ENCODE peak calls at places on chromosomes 5 and 9, in nine cellular contexts. C is foreskin keratinocyte, J is heart right ventricle, A is heart left ventricle, T is RWPE1, F is IMR-90, K is body of pancreas, Z is right cardiac atrium, Y is aorta. X is an unnamed sample.

GRCh38 chr9:21555911-21556310 is 73.8 kb upstream of the IFNE start:
- DNase-seq in Y (no peak), F (no peak), A (no peak), K (no peak), T (no peak), C (no peak), Z (no peak), J (no peak), X (no peak)

GRCh38 chr9:34454571-34455065 is 3.8 kb downstream of the FAM219A start:
- DNase-seq in Y (no peak), J (peak; percentile 64), Z (peak; percentile 57), K (no peak), F (peak; percentile 67), C (peak; percentile 71), T (peak; percentile 55), A (peak; percentile 59), X (no peak)

GRCh38 chr9:114080773-114081440 is 2.8 kb upstream of the AMBP start:
- DNase-seq in C (no peak), Z (no peak), F (no peak), Y (no peak), T (no peak), J (no peak), K (peak; percentile 71), A (no peak), X (no peak)

GRCh38 chr9:94082553-94082952 is 1.7 kb upstream of the PTPDC1 start:
- DNase-seq in K (no peak), J (no peak), C (no peak), Y (no peak), F (no peak), A (no peak), T (no peak), Z (no peak), X (no peak)

GRCh38 chr5:40383719-40384651 is 295.7 kb upstream of the PTGER4 start:
- DNase-seq in A (no peak), C (peak; percentile 90), K (no peak), F (peak; percentile 87), T (peak; percentile 56), Z (no peak), Y (no peak), J (no peak), X (no peak)

GRCh38 chr5:11903614-11904269 is 504 bp downstream of the CTNND2 start:
- DNase-seq in Z (peak; percentile 8), K (peak; percentile 64), C (no peak), F (no peak), J (no peak), A (peak; percentile 52), Y (no peak), T (peak; percentile 7), X (peak; percentile 21)

GRCh38 chr9:137843355-137843754 is 34.2 kb upstream of the CACNA1B start:
- DNase-seq in Y (no peak), K (no peak), C (no peak), A (no peak), F (no peak), Z (no peak), T (no peak), J (no peak), X (no peak)

GRCh38 chr5:101292199-101292598 is 389.1 kb upstream of the ST8SIA4 start:
- DNase-seq in A (no peak), T (no peak), C (peak; percentile 3), Y (no peak), F (no peak), K (no peak), Z (no peak), J (no peak), X (no peak)

GRCh38 chr9:83986765-83987401 is 6.3 kb downstream of the RMI1 start:
- DNase-seq in T (no peak), Y (peak; percentile 55), J (no peak), A (no peak), F (peak; percentile 37), C (peak; percentile 50), K (peak; percentile 34), Z (no peak), X (no peak)

GRCh38 chr9:14441976-14442651 is 128.2 kb upstream of the NFIB start:
- DNase-seq in C (no peak), J (no peak), Y (no peak), A (no peak), F (peak; percentile 5), K (no peak), Z (no peak), T (no peak), X (peak; percentile 43)

GRCh38 chr9:19788614-19789271 is at the start of gene SLC24A2:
- DNase-seq in F (no peak), A (no peak), K (no peak), T (no peak), J (no peak), Y (peak; percentile 41), Z (no peak), C (no peak), X (peak; percentile 17)

GRCh38 chr5:13945271-13945670 is 783 bp upstream of the DNAH5 start:
- DNase-seq in Y (no peak), J (no peak), T (no peak), C (no peak), A (no peak), Z (no peak), F (no peak), K (no peak), X (no peak)

GRCh38 chr5:58972301-58972700 is 389.4 kb downstream of the RAB3C start:
- DNase-seq in T (no peak), Y (no peak), J (no peak), Z (no peak), A (no peak), C (no peak), F (peak; percentile 3), K (no peak), X (no peak)

GRCh38 chr5:59542841-59543825 is 350.4 kb downstream of the PDE4D start:
- DNase-seq in J (peak; percentile 74), Y (peak; percentile 68), K (peak; percentile 15), A (peak; percentile 74), T (no peak), C (no peak), F (no peak), Z (peak; percentile 52), X (peak; percentile 29)

GRCh38 chr9:132582786-132583583 is 579 bp downstream of the BARHL1 start:
- DNase-seq in K (no peak), T (no peak), C (no peak), A (no peak), F (no peak), Y (peak; percentile 58), Z (no peak), J (no peak), X (no peak)

GRCh38 chr5:115209279-115209678 is 39.6 kb upstream of the TRIM36 start:
- DNase-seq in J (peak; percentile 9), T (no peak), Z (no peak), Y (no peak), F (peak; percentile 2), C (no peak), K (peak; percentile 27), A (no peak), X (no peak)

GRCh38 chr9:127067603-127068220 is 54.7 kb downstream of the ANGPTL2 start:
- DNase-seq in Y (no peak), K (no peak), F (no peak), T (peak; percentile 49), C (peak; percentile 82), J (no peak), A (no peak), Z (no peak), X (no peak)

GRCh38 chr9:133141833-133142594 is 21.0 kb upstream of the RALGDS start:
- DNase-seq in Y (peak; percentile 81), T (no peak), J (peak; percentile 67), F (no peak), Z (peak; percentile 54), A (peak; percentile 87), K (peak; percentile 72), C (no peak), X (no peak)

GRCh38 chr5:124057161-124057814 is 545.3 kb downstream of the CSNK1G3 start:
- DNase-seq in Y (no peak), K (peak; percentile 63), C (peak; percentile 44), F (no peak), J (no peak), A (peak; percentile 36), T (peak; percentile 17), Z (no peak), X (no peak)

GRCh38 chr5:83475540-83476469 is 4.3 kb downstream of the VCAN start:
- DNase-seq in A (no peak), T (peak; percentile 60), K (no peak), F (peak; percentile 92), C (peak; percentile 80), J (no peak), Z (no peak), Y (no peak), X (no peak)

GRCh38 chr5:134647750-134648424 is 698 bp upstream of the SEC24A start:
- DNase-seq in Z (peak; percentile 20), T (peak; percentile 77), J (no peak), C (peak; percentile 71), Y (peak; percentile 13), A (no peak), K (peak; percentile 22), F (peak; percentile 35), X (no peak)

GRCh38 chr9:2697492-2697891 is 19.8 kb upstream of the KCNV2 start:
- DNase-seq in T (no peak), J (no peak), F (no peak), A (no peak), Y (no peak), K (no peak), Z (no peak), C (no peak), X (no peak)

GRCh38 chr5:101897914-101898313 is 398.2 kb downstream of the SLCO4C1 start:
- DNase-seq in J (no peak), Z (no peak), F (no peak), K (no peak), T (no peak), Y (no peak), C (no peak), A (no peak), X (no peak)

GRCh38 chr9:121322037-121322736 is 47.9 kb downstream of the STOM start:
- DNase-seq in A (no peak), J (no peak), C (peak; percentile 94), T (peak; percentile 95), Z (no peak), Y (no peak), F (peak; percentile 98), K (no peak), X (no peak)
- H3K27ac ChIP-seq in A (peak overlapping the region; percentile 90), J (peak overlapping the region; percentile 88), C (no peak overlapping the region), T (peak overlapping the region; percentile 75), Z (no peak overlapping the region), Y (peak overlapping the region; percentile 47), F (peak overlapping the region; percentile 99), K (peak overlapping the region; percentile 43), X (no peak overlapping the region)

GRCh38 chr9:131518553-131518952 is 12.5 kb downstream of the UCK1 start:
- DNase-seq in C (no peak), Y (no peak), Z (no peak), F (no peak), J (no peak), T (no peak), K (no peak), A (no peak), X (no peak)
- H3K27ac ChIP-seq in C (no peak overlapping the region), Y (no peak overlapping the region), Z (no peak overlapping the region), F (no peak overlapping the region), J (peak overlapping the region; percentile 63), T (no peak overlapping the region), K (no peak overlapping the region), A (peak overlapping the region; percentile 67), X (no peak overlapping the region)

GRCh38 chr5:68689010-68689409 is 404.8 kb upstream of the SLC30A5 start:
- DNase-seq in Y (no peak), Z (no peak), C (no peak), K (no peak), F (no peak), T (no peak), J (no peak), A (no peak), X (no peak)
- H3K27ac ChIP-seq in Y (no peak overlapping the region), Z (no peak overlapping the region), C (no peak overlapping the region), K (no peak overlapping the region), F (no peak overlapping the region), T (no peak overlapping the region), J (no peak overlapping the region), A (no peak overlapping the region), X (no peak overlapping the region)

GRCh38 chr5:19172926-19173425 is 815.0 kb downstream of the CDH18 start:
- DNase-seq in Y (no peak), A (peak; percentile 22), K (no peak), Z (no peak), J (peak; percentile 11), F (no peak), C (no peak), T (no peak), X (peak; percentile 41)
- H3K27ac ChIP-seq in Y (no peak overlapping the region), A (no peak overlapping the region), K (no peak overlapping the region), Z (no peak overlapping the region), J (no peak overlapping the region), F (no peak overlapping the region), C (no peak overlapping the region), T (no peak overlapping the region), X (no peak overlapping the region)